ENCODE peak calls at places on chromosomes 6 and 20, in eight cellular contexts. T is AG08396; Y is right atrium auricular region; K is naive B cell; L is KG1; A is activated CD8-positive, alpha-beta memory T cell treated with anti-CD3 and anti-CD28 coated beads, Interleukin-2, amount 10 ng/mL, durations not matched to agents 7 days and 5 days; J is CD4-positive, alpha-beta T cell; V is NCI-H2081. O is an unnamed sample.

GRCh38 chr20:584375-585301 is 25.5 kb downstream of the TCF15 start:
- DNase-seq in T (no peak), Y (no peak), K (no peak), L (no peak), A (no peak), J (no peak), V (no peak), O (no peak)

GRCh38 chr6:112187736-112188135 is 66.6 kb downstream of the LAMA4 start:
- DNase-seq in T (no peak), Y (no peak), K (no peak), L (no peak), A (no peak), J (no peak), V (no peak), O (no peak)

GRCh38 chr6:71268710-71269437 is 19.7 kb upstream of the OGFRL1 start:
- DNase-seq in T (no peak), Y (no peak), K (no peak), L (no peak), A (no peak), J (no peak), V (no peak), O (no peak)

GRCh38 chr6:90393232-90393884 is 96.7 kb upstream of the BACH2 start:
- DNase-seq in T (peak; percentile 40), Y (no peak), K (peak; percentile 80), L (peak; percentile 21), A (peak; percentile 88), J (peak; percentile 60), V (peak; percentile 31), O (peak; percentile 45)

GRCh38 chr6:34515473-34516387 is 40.4 kb downstream of the SPDEF start:
- DNase-seq in T (no peak), Y (no peak), K (no peak), L (no peak), A (no peak), J (no peak), V (no peak), O (no peak)

GRCh38 chr20:59673288-59673997 is 69.1 kb downstream of the PHACTR3 start:
- DNase-seq in T (no peak), Y (peak; percentile 32), K (no peak), L (no peak), A (peak; percentile 22), J (no peak), V (no peak), O (no peak)

GRCh38 chr6:125869427-125869826 is 78.7 kb downstream of the NCOA7 start:
- DNase-seq in T (no peak), Y (no peak), K (no peak), L (no peak), A (no peak), J (no peak), V (no peak), O (no peak)

GRCh38 chr6:156780962-156781705 is 4.0 kb downstream of the ARID1B start:
- DNase-seq in T (no peak), Y (no peak), K (no peak), L (no peak), A (no peak), J (no peak), V (no peak), O (no peak)

O was measured in LHCN-M2.